ENCODE peak calls at places on chromosomes 16 and 17, in four cellular contexts. T is Peyer's patch, C is NB4, D is progenitor cell of endocrine pancreas. Q is an unnamed sample.
A peak's percentile ranks its signal among the peaks of the same experiment; 100 is the strongest.

GRCh38 chr17:9291912-9292562 is 270.7 kb downstream of the NTN1 start:
- DNase-seq in D (peak; percentile 14), T (peak; percentile 63), C (peak; percentile 35), Q (no peak)

GRCh38 chr16:1941924-1942809 is 832 bp downstream of the MSRB1 start:
- DNase-seq in D (no peak), T (no peak), C (peak; percentile 90), Q (no peak)

GRCh38 chr17:27578718-27579085 is 52.3 kb upstream of the LGALS9 start:
- DNase-seq in T (no peak), D (no peak), C (peak; percentile 44), Q (peak; percentile 57)

GRCh38 chr17:19539040-19539399 is 5.4 kb downstream of the SLC47A1 start:
- DNase-seq in C (no peak), T (no peak), D (no peak), Q (no peak)

GRCh38 chr17:2701996-2702741 is 9.4 kb downstream of the CLUH start:
- DNase-seq in C (no peak), T (peak; percentile 35), D (no peak), Q (no peak)

GRCh38 chr17:511001-511690 is 158.5 kb upstream of the RPH3AL start:
- DNase-seq in D (no peak), C (no peak), T (no peak), Q (no peak)

GRCh38 chr17:70190959-70191805 is 21.9 kb downstream of the KCNJ2 start:
- DNase-seq in C (no peak), D (no peak), T (no peak), Q (no peak)

GRCh38 chr16:67864594-67864993 is 8.3 kb upstream of the EDC4 start:
- DNase-seq in T (no peak), D (no peak), C (no peak), Q (no peak)

DNA sequence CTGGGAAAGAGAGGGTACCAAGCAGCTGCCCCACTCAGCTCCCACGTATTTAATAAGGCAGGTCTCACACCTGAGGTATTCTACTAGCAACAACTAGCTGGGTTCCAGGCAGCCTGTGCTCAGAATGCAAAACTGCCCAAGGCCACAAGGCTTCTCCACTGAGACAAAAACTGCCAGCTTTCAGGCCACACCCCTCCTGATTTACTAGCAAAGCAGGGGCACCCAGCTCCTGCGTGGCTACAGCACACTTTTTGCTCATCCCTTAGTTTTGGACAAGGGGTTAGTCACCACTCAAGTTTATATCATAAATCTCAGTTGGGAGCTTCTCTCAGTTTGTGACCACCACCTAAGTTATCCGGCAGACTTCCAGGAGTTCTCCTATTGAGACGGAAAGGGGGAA is 494.6 kb downstream of the CDH11 start:
- DNase-seq in D (no peak), C (peak; percentile 13), T (no peak), Q (no peak)
- TF ChIP-seq CTCF in D (no peak), C (no peak), T (no peak), Q (no peak)

DNA sequence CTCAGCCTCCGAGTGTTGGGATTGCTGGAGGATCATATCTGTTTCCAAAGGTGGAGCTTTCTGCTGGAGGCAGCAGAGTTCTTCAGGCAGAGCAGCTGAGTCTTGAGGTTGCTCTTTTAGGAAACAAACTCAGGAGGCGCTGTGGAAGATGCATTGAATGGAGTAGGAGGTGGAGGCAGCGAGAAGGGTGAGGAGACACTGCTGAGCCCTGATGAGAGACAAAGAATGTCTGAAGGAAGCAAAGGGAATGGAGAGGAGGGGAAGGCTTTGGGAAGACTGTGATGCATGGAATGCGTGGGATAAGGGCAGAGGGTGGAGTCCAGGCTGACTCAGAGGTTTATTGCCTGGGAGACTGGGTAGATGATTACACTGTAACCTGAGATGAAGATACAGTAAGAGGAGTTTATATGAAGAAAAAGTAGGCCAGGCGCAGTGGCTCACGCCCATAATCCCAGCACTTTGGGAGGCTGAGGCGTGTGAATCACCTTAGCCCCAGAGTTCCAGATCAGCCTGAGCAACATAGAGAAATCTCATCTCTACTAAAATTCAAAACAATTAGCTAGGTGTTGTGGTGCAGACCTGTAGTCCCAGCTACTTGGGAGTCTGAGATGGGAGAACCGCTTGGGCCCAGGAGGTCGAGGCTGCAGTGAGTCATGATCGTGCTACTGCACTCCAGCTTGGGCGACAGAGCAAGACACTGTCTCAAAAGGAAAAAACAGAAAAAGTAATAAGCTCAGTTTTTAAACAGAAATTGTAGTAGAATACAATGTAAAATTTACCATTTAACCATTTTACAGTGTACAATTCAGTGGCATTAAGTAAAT is 17.8 kb upstream of the TMEM219 start:
- DNase-seq in T (peak; percentile 86), C (no peak), D (no peak), Q (peak; percentile 94)
- TF ChIP-seq CTCF in T (peak; percentile 26), C (peak; percentile 12), D (peak; percentile 27), Q (peak; percentile 38)

DNA sequence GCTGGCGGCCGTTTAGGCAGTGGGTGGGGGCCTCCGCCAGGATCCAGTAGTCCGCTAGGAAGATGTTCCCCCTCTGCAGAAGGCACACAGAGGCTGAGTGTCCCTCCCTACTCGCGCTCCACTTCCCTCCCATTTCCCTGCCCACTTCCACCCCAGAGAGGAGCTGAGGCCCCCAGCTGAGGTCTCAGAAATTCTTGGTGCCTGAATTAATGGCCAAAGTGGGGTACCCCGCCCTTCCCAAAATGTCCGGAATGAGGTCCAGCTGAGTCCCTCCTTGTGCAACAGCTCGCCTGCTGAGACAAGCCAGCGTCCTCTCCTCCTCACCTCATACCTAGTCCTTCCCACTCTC is 7.9 kb downstream of the ALOXE3 start:
- DNase-seq in T (no peak), C (no peak), D (no peak), Q (no peak)
- TF ChIP-seq CTCF in T (no peak), C (no peak), D (no peak), Q (peak; percentile 4)

GRCh38 chr16:53753431-53753830 is 49.5 kb downstream of the FTO start:
- DNase-seq in T (no peak), C (peak; percentile 37), D (no peak), Q (no peak)
- TF ChIP-seq CTCF in T (no peak), C (no peak), D (no peak), Q (no peak)

DNA sequence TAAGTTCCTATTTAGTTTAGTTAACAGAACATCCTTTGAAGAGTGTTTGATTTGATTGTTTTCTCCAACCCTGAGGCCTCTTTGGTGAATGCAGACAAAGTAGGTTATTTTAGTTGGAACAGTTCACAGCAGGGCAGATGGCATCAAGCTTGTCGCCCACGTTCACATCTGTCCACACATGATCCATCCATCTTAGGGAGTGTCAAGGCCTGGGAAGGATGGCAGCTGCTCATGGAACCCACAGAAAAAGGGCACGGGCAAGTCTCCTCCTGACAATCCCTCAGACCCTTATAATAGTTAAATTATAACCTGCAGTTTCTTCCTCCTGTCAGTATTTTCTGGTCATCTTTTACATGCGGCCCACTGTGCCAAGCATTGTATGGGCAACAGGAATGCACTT is 60.2 kb downstream of the KNOP1 start:
- DNase-seq in D (no peak), C (no peak), T (no peak), Q (no peak)
- TF ChIP-seq CTCF in D (no peak), C (no peak), T (no peak), Q (no peak)

GRCh38 chr16:87392823-87393679 is 915 bp downstream of the MAP1LC3B start:
- DNase-seq in D (peak; percentile 28), C (peak; percentile 70), T (peak; percentile 73), Q (peak; percentile 57)
- TF ChIP-seq CTCF in D (peak; percentile 14), C (no peak), T (peak; percentile 27), Q (peak; percentile 15)

DNA sequence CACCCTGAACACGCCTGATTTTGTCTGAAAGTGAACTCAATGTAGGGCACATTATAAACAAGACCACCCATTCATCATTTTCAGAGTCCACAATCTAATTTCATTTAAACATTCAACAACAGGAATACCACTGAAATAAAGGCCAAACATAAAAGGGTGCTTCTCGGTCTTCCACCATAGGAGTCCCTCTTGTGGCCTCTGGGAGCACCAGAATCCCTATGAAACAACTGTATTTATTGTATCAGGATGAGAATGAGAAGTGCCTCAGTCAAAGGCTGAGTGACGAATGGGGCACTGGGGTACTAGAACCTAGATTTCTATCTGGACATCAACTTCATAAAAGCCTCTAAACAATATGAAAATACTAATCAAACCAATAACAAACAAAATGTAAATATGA is 40.4 kb downstream of the NXPH3 start:
- DNase-seq in T (no peak), C (no peak), D (no peak), Q (peak; percentile 31)
- TF ChIP-seq CTCF in T (no peak), C (no peak), D (peak; percentile 11), Q (peak; percentile 36)

Q was measured in Caco-2.